ENCODE peak calls at places on chromosome 18, in seven cellular contexts. S is right lobe of liver; X is bronchial epithelial cell; H is chondrocyte; M is HFFc6; Q is CD4-positive, alpha-beta T cell; W is PC-3. F is an unnamed sample.

GRCh38 chr18:57775937-57776336 is 27.2 kb downstream of the ATP8B1 start:
- DNase-seq in Q (no peak), X (peak), H (no peak), W (peak), S (no peak), M (no peak), F (peak)

GRCh38 chr18:55665506-55665905 is 77.5 kb upstream of the TCF4 start:
- DNase-seq in H (no peak), W (no peak), Q (no peak), X (no peak), M (no peak), S (no peak), F (no peak)

GRCh38 chr18:48663096-48663930 is 124.5 kb downstream of the CTIF start:
- DNase-seq in W (no peak), Q (no peak), M (no peak), S (peak), H (no peak), X (no peak), F (no peak)

GRCh38 chr18:72999971-73000607 is 132.3 kb upstream of the NETO1 start:
- DNase-seq in X (peak), Q (no peak), M (no peak), S (no peak), W (peak), H (no peak), F (no peak)

GRCh38 chr18:78875268-78875997 is 104.2 kb upstream of the SALL3 start:
- DNase-seq in H (no peak), S (no peak), Q (no peak), W (peak), M (no peak), X (no peak), F (peak)

GRCh38 chr18:68494802-68495560 is 219.9 kb downstream of the TMX3 start:
- DNase-seq in X (peak), Q (no peak), H (no peak), W (peak), M (peak), S (no peak), F (peak)

GRCh38 chr18:25561923-25562322 is 210.0 kb upstream of the ZNF521 start:
- DNase-seq in Q (no peak), H (no peak), M (peak), X (no peak), S (no peak), W (peak), F (peak)

GRCh38 chr18:75109819-75110218 is 99.1 kb downstream of the PTGR3 start:
- DNase-seq in H (no peak), X (no peak), Q (no peak), S (peak), W (no peak), M (no peak), F (no peak)

GRCh38 chr18:13762690-13763439 is 36.4 kb downstream of the RNMT start:
- DNase-seq in W (no peak), X (no peak), S (no peak), M (no peak), Q (no peak), H (no peak), F (no peak)

GRCh38 chr18:35026407-35027061 is 14.7 kb upstream of the MAPRE2 start:
- DNase-seq in S (no peak), M (peak), W (no peak), X (no peak), Q (no peak), H (no peak), F (no peak)

GRCh38 chr18:73741946-73742345 is 405.7 kb downstream of the FBXO15 start:
- DNase-seq in S (no peak), X (peak), Q (no peak), H (no peak), W (peak), M (peak), F (peak)

GRCh38 chr18:46715062-46715461 is 41.8 kb downstream of the ST8SIA5 start:
- DNase-seq in M (no peak), W (no peak), H (no peak), S (no peak), X (no peak), Q (no peak), F (no peak)
- TF ChIP-seq CTCF in M (no peak), W (no peak), H (no peak), S (no peak), X (no peak), Q (no peak), F (no peak)

DNA sequence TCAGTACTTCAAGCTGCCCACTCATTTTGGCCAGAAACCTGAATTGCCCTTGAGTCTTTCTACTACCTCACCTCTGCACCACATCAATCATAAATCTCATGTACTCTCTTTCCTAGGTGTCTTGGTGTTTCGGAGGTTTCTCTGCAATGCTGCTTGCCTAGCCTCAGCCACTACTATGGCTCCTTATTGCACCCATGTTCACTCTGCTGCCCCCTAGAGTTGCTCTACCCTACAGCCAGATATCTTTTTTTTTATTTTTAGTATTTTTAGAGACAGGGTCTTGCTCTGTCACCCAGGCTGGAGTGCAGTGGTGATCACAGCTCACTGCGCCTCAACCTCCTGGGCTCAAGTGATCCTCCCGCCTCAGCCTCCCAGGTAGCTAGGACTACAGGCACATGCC is 413.0 kb downstream of the PTPRM start:
- DNase-seq in H (no peak), W (peak), X (peak), M (no peak), S (no peak), Q (no peak), F (peak)
- TF ChIP-seq CTCF in H (peak), W (peak), X (peak), M (peak), S (peak), Q (no peak), F (peak)

GRCh38 chr18:46731316-46731715 is 25.5 kb downstream of the ST8SIA5 start:
- DNase-seq in H (no peak), M (no peak), W (no peak), S (no peak), X (no peak), Q (no peak), F (no peak)

GRCh38 chr18:46733872-46734271 is 23.0 kb downstream of the ST8SIA5 start:
- DNase-seq in X (no peak), W (no peak), S (no peak), H (no peak), M (no peak), Q (no peak), F (no peak)

GRCh38 chr18:46732801-46733200 is 24.1 kb downstream of the ST8SIA5 start:
- DNase-seq in H (no peak), X (no peak), Q (no peak), M (no peak), W (no peak), S (no peak), F (no peak)

GRCh38 chr18:46734981-46735380 is 21.9 kb downstream of the ST8SIA5 start:
- DNase-seq in X (no peak), Q (no peak), H (no peak), W (no peak), M (no peak), S (no peak), F (no peak)

GRCh38 chr18:46732201-46732600 is 24.7 kb downstream of the ST8SIA5 start:
- DNase-seq in H (no peak), M (no peak), W (no peak), Q (no peak), X (no peak), S (no peak), F (no peak)
- TF ChIP-seq CTCF in H (no peak), M (no peak), W (no peak), Q (no peak), X (no peak), S (no peak), F (no peak)

GRCh38 chr18:24023185-24023814 is 8.7 kb downstream of the TTC39C start:
- DNase-seq in M (no peak), Q (no peak), W (peak), S (no peak), H (no peak), X (peak), F (no peak)
- TF ChIP-seq CTCF in M (peak), Q (no peak), W (no peak), S (no peak), H (no peak), X (peak), F (no peak)

GRCh38 chr18:50268022-50268747 is 1.9 kb upstream of the CFAP53 start:
- DNase-seq in X (peak), M (no peak), Q (peak), H (no peak), S (peak), W (no peak), F (no peak)
- TF ChIP-seq CTCF in X (peak), M (peak), Q (peak), H (peak), S (peak), W (peak), F (no peak)

GRCh38 chr18:70781860-70782453 is 493.1 kb downstream of the SOCS6 start:
- DNase-seq in H (no peak), M (peak), W (peak), Q (peak), S (peak), X (peak), F (peak)
- TF ChIP-seq CTCF in H (peak), M (peak), W (peak), Q (peak), S (peak), X (peak), F (peak)

DNA sequence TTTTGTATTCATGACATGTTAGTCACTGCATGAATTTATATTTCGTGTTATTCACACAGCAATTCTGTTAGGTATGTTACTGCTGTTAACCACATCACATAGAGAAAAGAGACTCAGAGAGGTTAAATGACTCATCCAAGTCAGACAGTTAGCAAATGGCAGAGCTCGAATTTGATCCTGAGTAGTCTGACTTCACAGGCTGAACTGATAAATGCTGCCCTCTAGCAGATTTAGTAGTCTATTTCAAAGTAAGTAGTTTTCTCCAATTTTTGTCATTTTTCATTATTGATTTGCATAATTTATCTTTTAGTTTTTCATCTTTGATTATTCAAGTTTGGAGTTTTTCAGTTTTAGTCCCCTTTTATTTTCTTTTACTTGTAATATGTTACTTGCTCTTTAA is 58.3 kb downstream of the WDR7 start:
- DNase-seq in H (no peak), W (peak), X (peak), M (peak), S (no peak), Q (peak), F (peak)
- TF ChIP-seq CTCF in H (peak), W (peak), X (peak), M (peak), S (peak), Q (peak), F (peak)